ENCODE peak calls at places on chromosomes 12 and 14, in seven cellular contexts. Y is bronchial epithelial cell, J is MM.1S, F is thyroid gland, W is testis, S is fibroblast of lung, T is transverse colon. B is an unnamed sample.

GRCh38 chr14:92926180-92926845 is 3.4 kb downstream of the CHGA start:
- DNase-seq in W (no peak), Y (peak), F (no peak), S (no peak), J (no peak), T (no peak), B (no peak)

GRCh38 chr14:25833341-25834121 is 764.3 kb downstream of the NOVA1 start:
- DNase-seq in T (peak), Y (peak), J (peak), W (peak), F (peak), S (peak), B (no peak)

GRCh38 chr12:67881565-67881964 is 107.7 kb upstream of the IFNG-AS1 start:
- DNase-seq in S (no peak), F (no peak), W (no peak), J (no peak), Y (peak), T (no peak), B (no peak)

GRCh38 chr12:123389560-123390351 is 5.8 kb downstream of the KMT5A start:
- DNase-seq in Y (peak), F (peak), W (peak), S (peak), J (no peak), T (peak), B (no peak)

GRCh38 chr14:74202113-74202512 is 37.1 kb upstream of the VSX2 start:
- DNase-seq in W (no peak), Y (no peak), F (no peak), J (no peak), S (no peak), T (no peak), B (no peak)

GRCh38 chr14:34460841-34461240 is 1.2 kb downstream of the SPTSSA start:
- DNase-seq in T (no peak), W (no peak), Y (peak), F (no peak), S (peak), J (no peak), B (no peak)

GRCh38 chr14:52467515-52468266 is 84.6 kb downstream of the TXNDC16 start:
- DNase-seq in J (peak), F (no peak), Y (no peak), W (no peak), T (no peak), S (no peak), B (no peak)

GRCh38 chr12:7642876-7643309 is 22.8 kb downstream of the APOBEC1 start:
- DNase-seq in W (no peak), Y (no peak), J (peak), F (no peak), S (peak), T (no peak), B (no peak)

GRCh38 chr14:75877292-75877691 is 104.5 kb downstream of the TGFB3 start:
- DNase-seq in S (peak), Y (peak), J (no peak), T (no peak), F (no peak), W (no peak), B (peak)

GRCh38 chr14:100051543-100051942 is 13.7 kb upstream of the EVL start:
- DNase-seq in S (no peak), Y (no peak), J (no peak), W (no peak), T (no peak), F (no peak), B (no peak)

GRCh38 chr14:99569725-99570541 is 34.1 kb downstream of the CCDC85C start:
- DNase-seq in J (no peak), F (peak), Y (no peak), W (no peak), S (no peak), T (no peak), B (no peak)

GRCh38 chr14:95614335-95614734 is 71.9 kb upstream of the TCL1B start:
- DNase-seq in W (no peak), F (no peak), T (no peak), J (no peak), Y (peak), S (no peak), B (no peak)

GRCh38 chr14:100384819-100385813 is 62.0 kb downstream of the SLC25A47 start:
- DNase-seq in S (peak), Y (peak), T (no peak), F (no peak), W (no peak), J (no peak), B (no peak)

DNA sequence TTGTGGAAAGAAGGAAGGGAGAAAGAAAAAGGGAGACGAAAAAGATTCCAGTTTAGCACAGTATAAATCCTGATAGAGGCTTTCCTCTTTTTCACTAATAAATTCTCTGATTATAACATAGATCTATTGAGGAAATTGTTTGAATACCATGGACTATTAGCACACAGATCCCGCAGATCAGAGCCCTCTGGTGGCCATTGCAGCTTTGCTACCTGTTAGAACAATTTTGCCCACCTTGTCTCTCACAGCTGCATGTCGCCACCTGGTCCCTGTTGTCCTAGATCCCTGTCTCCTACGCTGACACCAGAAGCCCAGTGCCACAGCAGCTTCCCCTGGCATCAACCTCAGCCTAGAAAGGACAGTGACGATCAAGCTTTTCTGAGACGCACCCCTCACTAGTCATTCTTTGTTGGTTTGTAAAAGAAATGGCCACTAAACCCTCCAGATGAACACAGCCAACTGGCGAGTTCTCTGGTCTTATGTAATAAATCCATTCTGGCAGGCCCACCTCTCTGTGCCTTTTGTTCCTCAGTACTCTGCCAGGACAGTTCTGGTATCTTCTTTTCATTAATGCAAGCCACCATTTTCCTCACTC is 9.9 kb downstream of the GPHB5 start:
- DNase-seq in F (peak), W (no peak), J (no peak), Y (peak), S (peak), T (peak), B (no peak)
- TF ChIP-seq CTCF in F (peak), W (no peak), J (peak), Y (peak), S (peak), T (peak), B (peak)

GRCh38 chr14:49464885-49465284 is 121.3 kb downstream of the RPS29 start:
- DNase-seq in Y (no peak), S (no peak), F (no peak), T (no peak), W (no peak), J (no peak), B (no peak)
- H3K4me3 ChIP-seq in Y (no peak), S (no peak), F (no peak), T (no peak), W (no peak), J (no peak), B (no peak)

GRCh38 chr14:32546246-32546645 is 217.1 kb downstream of the AKAP6 start:
- DNase-seq in T (no peak), S (no peak), F (no peak), Y (no peak), W (no peak), J (no peak), B (no peak)
- TF ChIP-seq CTCF in T (no peak), S (no peak), F (no peak), Y (no peak), W (no peak), J (no peak), B (no peak)

DNA sequence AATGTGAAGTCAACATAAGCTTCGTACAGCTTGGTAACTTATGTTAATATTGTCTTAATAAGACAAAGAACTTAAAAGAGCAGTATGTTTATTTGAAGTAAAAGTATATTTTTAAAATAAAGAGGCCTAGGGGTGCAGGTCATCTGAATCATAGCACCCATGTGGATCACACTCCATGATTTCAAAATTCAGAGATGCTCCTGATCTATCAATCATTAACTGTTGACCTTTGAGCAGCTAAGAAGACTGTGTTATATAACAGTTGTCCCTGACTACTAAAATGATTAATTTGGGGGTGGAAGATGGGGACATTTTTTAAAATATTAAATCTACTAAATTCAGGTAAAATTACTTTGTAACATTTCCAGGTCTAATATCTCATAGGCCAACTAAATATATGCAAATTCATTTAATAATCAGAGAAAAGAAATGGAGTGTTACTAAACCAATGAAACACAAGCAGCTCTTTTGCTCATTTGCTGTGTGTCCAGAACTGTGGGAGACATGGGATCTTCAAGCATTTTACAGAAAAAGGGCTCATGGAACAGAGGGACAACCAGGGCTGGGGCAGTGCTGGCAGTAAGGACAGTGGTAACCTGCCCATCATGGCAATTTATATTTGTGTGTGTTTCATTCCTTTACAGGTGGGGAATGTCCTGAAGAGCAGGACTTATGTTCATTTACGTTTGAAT is 120.7 kb upstream of the PCED1B start:
- DNase-seq in F (no peak), S (no peak), W (no peak), Y (no peak), J (no peak), T (no peak), B (no peak)
- H3K4me3 ChIP-seq in F (no peak), S (no peak), W (no peak), Y (no peak), J (no peak), T (no peak), B (no peak)

GRCh38 chr12:54622463-54623183 is 12.1 kb downstream of the LACRT start:
- DNase-seq in T (no peak), F (no peak), W (no peak), J (peak), S (no peak), Y (peak), B (no peak)
- TF ChIP-seq CTCF in T (no peak), F (no peak), W (no peak), J (peak), S (no peak), Y (no peak), B (no peak)